ENCODE peak calls at places on chromosomes 3 and 15, in six cellular contexts. X is ureter; D is NB4; F is effector CD4-positive, alpha-beta T cell; B is transverse colon; T is NCI-H2081. E is an unnamed sample.

GRCh38 chr3:60056394-60056793 is 1006.6 kb upstream of the CFAP20DC start:
- DNase-seq in D (no peak), X (no peak), T (no peak), F (no peak), B (no peak), E (peak)

GRCh38 chr3:196055267-196055666 is 26.6 kb downstream of the TFRC start:
- DNase-seq in X (no peak), B (no peak), D (no peak), T (no peak), F (no peak), E (no peak)

GRCh38 chr3:53518495-53518981 is 24.1 kb downstream of the CACNA1D start:
- DNase-seq in F (no peak), T (no peak), X (no peak), B (no peak), D (peak), E (no peak)

GRCh38 chr15:92650966-92651365 is 4.6 kb downstream of the FAM174B start:
- DNase-seq in F (no peak), D (no peak), X (peak), T (no peak), B (no peak), E (no peak)

GRCh38 chr3:111284485-111285187 is 213.0 kb downstream of the NECTIN3 start:
- DNase-seq in F (no peak), X (no peak), B (no peak), D (no peak), T (no peak), E (no peak)

GRCh38 chr3:49414753-49415152 is 2.5 kb downstream of the TCTA start:
- DNase-seq in D (no peak), X (no peak), B (no peak), T (no peak), F (no peak), E (no peak)

GRCh38 chr3:124773351-124774304 is 43.4 kb downstream of the UMPS start:
- DNase-seq in D (no peak), B (no peak), T (no peak), F (no peak), X (no peak), E (no peak)

GRCh38 chr15:29911705-29912104 is 89.4 kb upstream of the TJP1 start:
- DNase-seq in B (no peak), T (no peak), F (no peak), D (no peak), X (no peak), E (no peak)

GRCh38 chr3:129604223-129604941 is 2.1 kb downstream of the PLXND1 start:
- DNase-seq in X (no peak), F (no peak), T (no peak), B (no peak), D (no peak), E (no peak)

GRCh38 chr3:124053871-124054270 is 61.9 kb upstream of the ROPN1 start:
- DNase-seq in T (no peak), F (no peak), B (no peak), X (no peak), D (no peak), E (no peak)

GRCh38 chr3:171951597-171951996 is 87.8 kb upstream of the FNDC3B start:
- DNase-seq in X (no peak), F (no peak), B (no peak), D (no peak), T (no peak), E (no peak)

GRCh38 chr3:82567029-82567600 is 805.7 kb upstream of the GBE1 start:
- DNase-seq in X (no peak), T (no peak), F (no peak), D (no peak), B (no peak), E (no peak)

GRCh38 chr3:65326574-65326973 is 638.8 kb upstream of the ADAMTS9 start:
- DNase-seq in F (no peak), T (no peak), X (no peak), B (no peak), D (no peak), E (no peak)

GRCh38 chr3:111577798-111578685 is 17.1 kb downstream of the ZBED2 start:
- DNase-seq in T (no peak), F (no peak), X (no peak), B (no peak), D (peak), E (no peak)

GRCh38 chr3:31815006-31815405 is 166.1 kb downstream of the OSBPL10 start:
- DNase-seq in F (no peak), D (no peak), X (no peak), T (no peak), B (no peak), E (no peak)

GRCh38 chr3:192038726-192039125 is 577.8 kb downstream of the PYDC2 start:
- DNase-seq in D (no peak), T (no peak), F (no peak), B (no peak), X (no peak), E (no peak)

GRCh38 chr3:13494463-13495350 is 14.6 kb downstream of the HDAC11 start:
- DNase-seq in X (no peak), B (no peak), F (no peak), T (no peak), D (peak), E (no peak)

GRCh38 chr3:11199902-11200678 is 45.8 kb downstream of the HRH1 start:
- DNase-seq in D (no peak), F (no peak), T (no peak), X (no peak), B (no peak), E (no peak)

GRCh38 chr3:157573281-157573680 is 70.1 kb upstream of the VEPH1 start:
- DNase-seq in F (no peak), B (no peak), T (no peak), X (no peak), D (no peak), E (no peak)

GRCh38 chr3:150077107-150077506 is 106.4 kb upstream of the PFN2 start:
- DNase-seq in F (no peak), T (no peak), B (no peak), X (no peak), D (no peak), E (no peak)

GRCh38 chr3:127077068-127077467 is 94.2 kb downstream of the PLXNA1 start:
- DNase-seq in B (no peak), T (no peak), F (no peak), X (no peak), D (no peak), E (no peak)

GRCh38 chr3:173467501-173467900 is 70.0 kb downstream of the NLGN1 start:
- DNase-seq in F (no peak), T (no peak), D (no peak), B (no peak), X (no peak), E (no peak)

GRCh38 chr3:38579551-38580449 is 69.7 kb downstream of the SCN5A start:
- DNase-seq in X (peak), B (peak), T (no peak), F (no peak), D (no peak), E (no peak)

GRCh38 chr15:95169701-95170459 is 938.5 kb downstream of the MCTP2 start:
- DNase-seq in X (peak), F (no peak), T (no peak), D (no peak), B (peak), E (peak)

GRCh38 chr3:191175102-191175501 is 23.9 kb upstream of the OSTN start:
- DNase-seq in F (no peak), D (no peak), X (no peak), B (no peak), T (no peak), E (no peak)

GRCh38 chr3:153595186-153595815 is 433.3 kb downstream of the RAP2B start:
- DNase-seq in T (peak), F (no peak), B (no peak), D (peak), X (no peak), E (no peak)

GRCh38 chr15:29952245-29952644 is 130.0 kb upstream of the TJP1 start:
- DNase-seq in B (no peak), F (no peak), T (peak), D (no peak), X (no peak), E (no peak)

GRCh38 chr3:52178537-52178936 is 19.4 kb upstream of the ALAS1 start:
- DNase-seq in D (no peak), T (no peak), F (no peak), X (no peak), B (no peak), E (no peak)

GRCh38 chr15:70783610-70784021 is 20.3 kb upstream of the UACA start:
- DNase-seq in T (no peak), B (peak), F (no peak), D (no peak), X (no peak), E (peak)

GRCh38 chr15:41881925-41882688 is 11.7 kb downstream of the SPTBN5 start:
- DNase-seq in B (peak), F (no peak), X (no peak), D (no peak), T (no peak), E (no peak)

GRCh38 chr3:101903426-101903825 is 54.1 kb downstream of the NFKBIZ start:
- DNase-seq in X (no peak), B (no peak), T (no peak), D (no peak), F (no peak), E (no peak)

GRCh38 chr3:142022381-142022780 is 127.0 kb downstream of the TFDP2 start:
- DNase-seq in B (no peak), F (no peak), T (no peak), X (no peak), D (peak), E (no peak)

GRCh38 chr15:64344651-64345262 is 11.2 kb downstream of the CSNK1G1 start:
- DNase-seq in T (no peak), F (no peak), D (no peak), X (no peak), B (no peak), E (no peak)

GRCh38 chr15:71447328-71448250 is 332.3 kb downstream of the THSD4 start:
- DNase-seq in B (no peak), D (no peak), X (no peak), F (no peak), T (no peak), E (peak)

GRCh38 chr15:51848811-51849210 is 19.4 kb downstream of the TMOD3 start:
- DNase-seq in T (no peak), F (no peak), D (no peak), B (no peak), X (no peak), E (no peak)

GRCh38 chr15:74434260-74434915 is 630 bp upstream of the SEMA7A start:
- DNase-seq in F (no peak), T (no peak), X (no peak), B (no peak), D (no peak), E (no peak)

GRCh38 chr15:77720617-77721016 is 87.9 kb upstream of the LINGO1 start:
- DNase-seq in T (no peak), X (no peak), B (no peak), D (no peak), F (no peak), E (no peak)

GRCh38 chr3:159796744-159797143 is 191.9 kb upstream of the IL12A start:
- DNase-seq in B (no peak), X (no peak), T (no peak), D (no peak), F (no peak), E (no peak)

GRCh38 chr3:153670577-153670976 is 450.6 kb upstream of the ARHGEF26 start:
- DNase-seq in F (no peak), T (no peak), D (no peak), B (no peak), X (no peak), E (no peak)